ENCODE peak calls at places on chromosomes 11 and 22, in ten cellular contexts. A, L, X, K, J, I, Z, E, G and Q are unnamed samples.

GRCh38 chr11:103920449-103920848 is 116.0 kb upstream of the DDI1 start:
- DNase-seq in A (no peak), L (no peak), X (peak; percentile 66), K (no peak), J (no peak), I (no peak), Z (no peak), E (peak; percentile 53), G (no peak), Q (no peak)

GRCh38 chr11:63866211-63866610 is 27.3 kb downstream of the MARK2 start:
- DNase-seq in A (peak; percentile 66), L (peak; percentile 88), X (peak; percentile 81), K (peak; percentile 75), J (no peak), I (no peak), Z (peak; percentile 66), E (peak; percentile 71), G (no peak), Q (peak; percentile 62)

GRCh38 chr11:72573380-72573949 is 100.8 kb downstream of the PDE2A start:
- DNase-seq in A (no peak), L (peak; percentile 51), X (peak; percentile 37), K (peak; percentile 37), J (peak; percentile 49), I (peak; percentile 50), Z (no peak), E (peak; percentile 15), G (peak; percentile 82), Q (no peak)

GRCh38 chr11:12864316-12865156 is 144.6 kb upstream of the RASSF10 start:
- DNase-seq in A (no peak), L (no peak), X (peak; percentile 91), K (no peak), J (no peak), I (peak; percentile 88), Z (no peak), E (peak; percentile 94), G (no peak), Q (no peak)

GRCh38 chr22:37501610-37502341 is 15.6 kb upstream of the MFNG start:
- DNase-seq in A (peak; percentile 92), L (peak; percentile 91), X (peak; percentile 84), K (no peak), J (peak; percentile 63), I (no peak), Z (no peak), E (peak; percentile 84), G (no peak), Q (peak; percentile 65)

GRCh38 chr22:39152511-39153219 is at the start of gene CBX7:
- DNase-seq in A (peak; percentile 98), L (peak; percentile 98), X (peak; percentile 78), K (peak; percentile 91), J (peak; percentile 96), I (peak; percentile 70), Z (peak; percentile 96), E (peak; percentile 79), G (peak; percentile 99), Q (peak; percentile 97)

GRCh38 chr22:49962751-49963646 is 2.4 kb downstream of the PIM3 start:
- DNase-seq in A (peak; percentile 83), L (peak; percentile 60), X (no peak), K (no peak), J (peak; percentile 32), I (no peak), Z (peak; percentile 16), E (no peak), G (no peak), Q (peak; percentile 54)

GRCh38 chr22:26466196-26466595 is 17.4 kb downstream of the HPS4 start:
- DNase-seq in A (no peak), L (no peak), X (no peak), K (no peak), J (no peak), I (no peak), Z (no peak), E (no peak), G (no peak), Q (no peak)

GRCh38 chr11:67271548-67272284 is 5.4 kb downstream of the GRK2 start:
- DNase-seq in A (peak; percentile 77), L (peak; percentile 60), X (no peak), K (no peak), J (peak; percentile 35), I (no peak), Z (no peak), E (no peak), G (no peak), Q (peak; percentile 54)